ENCODE peak calls at places on chromosomes 7 and 10, in four cellular contexts. Y, E, R and C are unnamed samples.

GRCh38 chr10:12708921-12709320 is 292.6 kb downstream of the CCDC3 start:
- DNase-seq in Y (no peak), E (peak; percentile 39), R (peak; percentile 53), C (no peak)

GRCh38 chr7:40536406-40536805 is 401.6 kb downstream of the SUGCT start:
- DNase-seq in Y (no peak), E (no peak), R (no peak), C (peak; percentile 59)

GRCh38 chr7:28793383-28793782 is 164.7 kb downstream of the TRIL start:
- DNase-seq in Y (no peak), E (peak; percentile 4), R (no peak), C (no peak)

GRCh38 chr7:141128506-141128905 is 54.6 kb downstream of the TMEM178B start:
- DNase-seq in Y (no peak), E (no peak), R (no peak), C (no peak)

GRCh38 chr7:32242436-32242835 is 172.2 kb upstream of the PDE1C start:
- DNase-seq in Y (no peak), E (no peak), R (peak; percentile 9), C (no peak)

GRCh38 chr10:114681542-114681941 is 23.5 kb upstream of the ABLIM1 start:
- DNase-seq in Y (no peak), E (peak; percentile 53), R (no peak), C (no peak)

GRCh38 chr10:68271104-68271882 is 39.4 kb upstream of the ATOH7 start:
- DNase-seq in Y (no peak), E (no peak), R (peak; percentile 65), C (no peak)

GRCh38 chr10:101092742-101093386 is 31.1 kb downstream of the KAZALD1 start:
- DNase-seq in Y (no peak), E (peak; percentile 17), R (peak; percentile 57), C (no peak)

GRCh38 chr7:2978403-2978802 is 65.3 kb downstream of the CARD11 start:
- DNase-seq in Y (peak; percentile 69), E (peak; percentile 18), R (peak; percentile 71), C (peak; percentile 49)

GRCh38 chr7:30771859-30772429 is 727 bp downstream of the MINDY4 start:
- DNase-seq in Y (no peak), E (no peak), R (peak; percentile 53), C (no peak)

GRCh38 chr7:49766966-49767365 is 6.5 kb upstream of the VWC2 start:
- DNase-seq in Y (no peak), E (no peak), R (no peak), C (no peak)

GRCh38 chr10:19782430-19783089 is 33.7 kb upstream of the PLXDC2 start:
- DNase-seq in Y (no peak), E (no peak), R (no peak), C (no peak)

GRCh38 chr10:7400068-7400824 is 10.6 kb downstream of the SFMBT2 start:
- DNase-seq in Y (no peak), E (no peak), R (no peak), C (no peak)

GRCh38 chr10:7399533-7399932 is 11.3 kb downstream of the SFMBT2 start:
- DNase-seq in Y (no peak), E (no peak), R (no peak), C (no peak)

GRCh38 chr10:7401156-7401555 is 9.7 kb downstream of the SFMBT2 start:
- DNase-seq in Y (no peak), E (no peak), R (no peak), C (no peak)

GRCh38 chr10:7405637-7406036 is 5.2 kb downstream of the SFMBT2 start:
- DNase-seq in Y (no peak), E (no peak), R (no peak), C (peak; percentile 15)

GRCh38 chr10:7401782-7402181 is 9.1 kb downstream of the SFMBT2 start:
- DNase-seq in Y (no peak), E (no peak), R (no peak), C (no peak)
- H3K4me1 ChIP-seq in Y (no peaks in the 10 kb centered on the region), E (no peaks in the 10 kb centered on the region), R (no peaks in the 10 kb centered on the region), C (peaks cover 31% of the 10 kb centered on the region)

GRCh38 chr10:50576245-50576815 is 47.4 kb downstream of the SGMS1 start:
- DNase-seq in Y (no peak), E (peak; percentile 80), R (no peak), C (peak; percentile 27)

GRCh38 chr10:50574305-50574704 is 49.5 kb downstream of the SGMS1 start:
- DNase-seq in Y (no peak), E (peak; percentile 36), R (no peak), C (no peak)

GRCh38 chr10:50574932-50575331 is 48.8 kb downstream of the SGMS1 start:
- DNase-seq in Y (no peak), E (no peak), R (no peak), C (no peak)

GRCh38 chr10:50576995-50577394 is 46.8 kb downstream of the SGMS1 start:
- DNase-seq in Y (no peak), E (no peak), R (no peak), C (no peak)

GRCh38 chr10:50575477-50576244 is 48.1 kb downstream of the SGMS1 start:
- DNase-seq in Y (no peak), E (no peak), R (no peak), C (no peak)
- H3K4me1 ChIP-seq in Y (peaks cover 40% of the 10 kb centered on the region), E (peaks cover 37% of the 10 kb centered on the region), R (peaks cover 19% of the 10 kb centered on the region), C (peaks cover 40% of the 10 kb centered on the region)

GRCh38 chr7:154287370-154287769 is 235.2 kb downstream of the DPP6 start:
- DNase-seq in Y (no peak), E (no peak), R (peak; percentile 60), C (no peak)
- H3K4me1 ChIP-seq in Y (no peaks in the 10 kb centered on the region), E (no peaks in the 10 kb centered on the region), R (no peaks in the 10 kb centered on the region), C (no peaks in the 10 kb centered on the region)

GRCh38 chr7:22561356-22561755 is 61.4 kb upstream of the STEAP1B start:
- DNase-seq in Y (peak; percentile 92), E (peak; percentile 91), R (peak; percentile 91), C (peak; percentile 92)

GRCh38 chr7:22563115-22563514 is 63.1 kb upstream of the STEAP1B start:
- DNase-seq in Y (no peak), E (no peak), R (peak; percentile 63), C (peak; percentile 51)

GRCh38 chr7:22557167-22557566 is 57.2 kb upstream of the STEAP1B start:
- DNase-seq in Y (no peak), E (no peak), R (no peak), C (no peak)

GRCh38 chr7:22561895-22562593 is 62.1 kb upstream of the STEAP1B start:
- DNase-seq in Y (no peak), E (peak; percentile 55), R (peak; percentile 71), C (no peak)

DNA sequence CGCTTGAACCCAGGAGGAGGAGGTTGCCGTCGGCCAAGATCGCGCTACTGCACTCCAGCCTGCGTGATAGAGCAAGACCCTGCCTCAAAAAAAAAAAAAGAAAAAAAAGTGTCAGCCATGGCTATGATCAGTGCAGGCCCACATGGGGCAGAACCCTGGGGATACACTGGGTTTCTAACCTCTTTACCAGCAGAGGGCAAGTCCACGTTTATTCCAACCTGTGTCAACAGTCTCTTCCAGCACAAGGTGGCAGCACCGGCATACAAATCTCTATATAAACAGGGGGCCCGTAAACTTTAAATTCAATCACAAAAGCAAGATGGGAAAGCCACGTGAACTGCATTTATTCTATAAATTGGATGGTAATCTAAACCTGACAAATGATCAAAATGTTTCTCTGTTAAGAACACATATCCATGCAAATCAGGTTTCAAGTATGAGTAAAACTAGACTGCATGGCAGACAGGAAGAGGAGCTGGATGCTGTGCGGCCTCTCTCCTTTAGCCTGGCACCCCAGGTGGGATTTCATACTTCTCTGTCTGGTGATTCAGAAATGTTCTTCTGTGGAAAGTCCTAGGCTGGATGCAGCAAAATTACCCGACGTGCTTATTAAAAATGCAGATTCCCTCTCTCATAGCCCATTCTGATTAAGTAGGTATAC is 60.0 kb upstream of the STEAP1B start:
- DNase-seq in Y (peak; percentile 78), E (peak; percentile 86), R (peak; percentile 91), C (peak; percentile 85)
- H3K4me1 ChIP-seq in Y (peaks cover 30% of the 10 kb centered on the region), E (peaks cover 49% of the 10 kb centered on the region), R (peaks cover 29% of the 10 kb centered on the region), C (peaks cover 26% of the 10 kb centered on the region)

GRCh38 chr7:139660317-139661042 is 117.3 kb downstream of the HIPK2 start:
- DNase-seq in Y (no peak), E (peak; percentile 37), R (no peak), C (no peak)

GRCh38 chr7:139658919-139659675 is 118.7 kb downstream of the HIPK2 start:
- DNase-seq in Y (no peak), E (no peak), R (no peak), C (no peak)

GRCh38 chr7:139659922-139660316 is 117.9 kb downstream of the HIPK2 start:
- DNase-seq in Y (no peak), E (no peak), R (no peak), C (no peak)

GRCh38 chr7:139661875-139662274 is 115.9 kb downstream of the HIPK2 start:
- DNase-seq in Y (no peak), E (no peak), R (no peak), C (no peak)

GRCh38 chr7:139661043-139661440 is 116.8 kb downstream of the HIPK2 start:
- DNase-seq in Y (no peak), E (no peak), R (no peak), C (no peak)
- H3K4me1 ChIP-seq in Y (peaks cover 26% of the 10 kb centered on the region), E (peaks cover 20% of the 10 kb centered on the region), R (peaks cover 17% of the 10 kb centered on the region), C (peaks cover 60% of the 10 kb centered on the region)

GRCh38 chr10:124738441-124738840 is 5.7 kb downstream of the FAM53B start:
- DNase-seq in Y (peak; percentile 34), E (no peak), R (peak; percentile 41), C (no peak)
- H3K4me1 ChIP-seq in Y (peaks cover 75% of the 10 kb centered on the region), E (peaks cover 39% of the 10 kb centered on the region), R (peaks cover 22% of the 10 kb centered on the region), C (peaks cover 46% of the 10 kb centered on the region)

DNA sequence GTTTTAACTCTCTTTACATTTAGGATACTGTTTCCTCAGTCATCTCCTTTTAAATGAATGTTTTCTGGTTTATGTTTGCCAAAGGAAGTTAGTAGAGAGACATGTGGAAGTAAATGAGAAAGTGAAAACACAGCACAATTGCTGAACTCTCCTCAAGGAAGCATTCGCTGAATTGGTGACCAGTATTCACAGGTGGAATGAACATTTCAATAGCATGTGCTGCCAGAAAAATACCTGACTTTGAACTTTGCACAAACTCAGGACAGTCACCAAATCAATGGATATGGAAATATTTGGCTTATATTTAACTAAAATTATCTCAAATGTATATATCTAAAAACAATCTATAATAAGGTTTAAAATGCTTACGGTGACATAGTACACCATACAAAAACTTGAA is 28.5 kb downstream of the TSPAN12 start:
- DNase-seq in Y (no peak), E (no peak), R (no peak), C (no peak)
- H3K4me1 ChIP-seq in Y (no peaks in the 10 kb centered on the region), E (peaks cover 13% of the 10 kb centered on the region), R (no peaks in the 10 kb centered on the region), C (no peaks in the 10 kb centered on the region)

DNA sequence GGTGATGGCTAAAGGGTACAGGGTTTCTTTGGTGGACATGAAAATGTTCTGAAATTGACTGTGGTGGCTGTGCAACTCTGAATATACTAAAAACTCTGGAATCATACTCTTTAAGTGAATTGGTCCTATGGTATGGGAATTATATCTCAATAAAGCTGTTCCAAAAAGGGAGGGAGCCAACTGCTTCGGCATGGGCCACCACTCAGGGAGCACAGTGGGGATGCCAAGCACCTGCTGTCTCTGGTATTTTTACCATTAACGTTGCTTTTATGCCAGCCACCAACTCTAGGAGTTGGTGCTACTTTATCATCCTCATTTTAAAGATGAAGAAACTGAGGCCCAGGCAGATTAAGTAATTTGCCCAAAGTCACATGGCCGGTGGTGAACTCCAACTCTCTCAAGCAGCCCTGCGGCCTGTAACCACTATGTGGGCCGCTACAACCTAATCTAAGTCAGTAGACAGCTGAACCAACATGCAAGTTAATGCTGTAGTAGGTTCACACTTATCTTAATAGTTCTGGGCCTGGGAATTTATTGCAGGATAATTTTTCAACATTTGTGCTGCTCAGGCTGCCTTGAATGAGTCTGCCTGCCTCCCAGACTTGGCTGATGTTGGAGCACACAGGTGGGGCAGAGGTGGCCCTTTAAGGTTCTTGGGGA is 20.8 kb downstream of the SH3PXD2A start:
- DNase-seq in Y (no peak), E (no peak), R (peak; percentile 49), C (no peak)
- H3K4me1 ChIP-seq in Y (peaks cover 45% of the 10 kb centered on the region), E (peaks cover 10% of the 10 kb centered on the region), R (peaks cover 47% of the 10 kb centered on the region), C (peaks cover 89% of the 10 kb centered on the region)